ENCODE peak calls at places on chromosomes 11 and 22, in ten cellular contexts. One of them, this sample, is unnamed.

GRCh38 chr11:66020212-66020611 is 6.1 kb downstream of the CATSPER1 start:
- DNase-seq in NCI-H345: no peak
- DNase-seq in GF-D8: no peak
- DNase-seq in T47D: no peak
- DNase-seq in psoas muscle: no peak
- DNase-seq in spleen: no peak
- DNase-seq in ureter: no peak
- DNase-seq in stimulated activated CD4-positive, alpha-beta T cell treated with anti-CD3 and anti-CD28 coated beads, Interleukin-2, amount 100 ng/mL, for 24 hours: no peak
- DNase-seq in dorsolateral prefrontal cortex: no peak
- DNase-seq in stimulated activated CD8-positive, alpha-beta memory T cell treated with anti-CD3 and anti-CD28 coated beads, Interleukin-4, amount 100 ng/mL, for 24 hours: no peak
- DNase-seq in this sample: no peak

GRCh38 chr11:12806113-12806512 is 131.9 kb downstream of the TEAD1 start:
- DNase-seq in stimulated activated CD4-positive, alpha-beta T cell treated with anti-CD3 and anti-CD28 coated beads, Interleukin-2, amount 100 ng/mL, for 24 hours: no peak
- DNase-seq in ureter: no peak
- DNase-seq in GF-D8: no peak
- DNase-seq in NCI-H345: no peak
- DNase-seq in spleen: no peak
- DNase-seq in stimulated activated CD8-positive, alpha-beta memory T cell treated with anti-CD3 and anti-CD28 coated beads, Interleukin-4, amount 100 ng/mL, for 24 hours: no peak
- DNase-seq in T47D: no peak
- DNase-seq in dorsolateral prefrontal cortex: no peak
- DNase-seq in psoas muscle: no peak
- DNase-seq in this sample: no peak

GRCh38 chr11:2447253-2447950 is 2.6 kb downstream of the KCNQ1 start:
- DNase-seq in ureter: no peak
- DNase-seq in dorsolateral prefrontal cortex: no peak
- DNase-seq in T47D: no peak
- DNase-seq in NCI-H345: no peak
- DNase-seq in stimulated activated CD8-positive, alpha-beta memory T cell treated with anti-CD3 and anti-CD28 coated beads, Interleukin-4, amount 100 ng/mL, for 24 hours: no peak
- DNase-seq in spleen: peak; percentile 79
- DNase-seq in psoas muscle: no peak
- DNase-seq in stimulated activated CD4-positive, alpha-beta T cell treated with anti-CD3 and anti-CD28 coated beads, Interleukin-2, amount 100 ng/mL, for 24 hours: no peak
- DNase-seq in GF-D8: no peak
- DNase-seq in this sample: peak; percentile 43

GRCh38 chr11:20880094-20880493 is 210.7 kb downstream of the NELL1 start:
- DNase-seq in NCI-H345: no peak
- DNase-seq in GF-D8: no peak
- DNase-seq in dorsolateral prefrontal cortex: no peak
- DNase-seq in stimulated activated CD4-positive, alpha-beta T cell treated with anti-CD3 and anti-CD28 coated beads, Interleukin-2, amount 100 ng/mL, for 24 hours: no peak
- DNase-seq in ureter: no peak
- DNase-seq in stimulated activated CD8-positive, alpha-beta memory T cell treated with anti-CD3 and anti-CD28 coated beads, Interleukin-4, amount 100 ng/mL, for 24 hours: no peak
- DNase-seq in psoas muscle: no peak
- DNase-seq in spleen: no peak
- DNase-seq in T47D: no peak
- DNase-seq in this sample: no peak

GRCh38 chr11:69210660-69211035 is 54.9 kb downstream of the SMIM38 start:
- DNase-seq in dorsolateral prefrontal cortex: no peak
- DNase-seq in spleen: peak; percentile 54
- DNase-seq in stimulated activated CD8-positive, alpha-beta memory T cell treated with anti-CD3 and anti-CD28 coated beads, Interleukin-4, amount 100 ng/mL, for 24 hours: no peak
- DNase-seq in ureter: no peak
- DNase-seq in psoas muscle: no peak
- DNase-seq in stimulated activated CD4-positive, alpha-beta T cell treated with anti-CD3 and anti-CD28 coated beads, Interleukin-2, amount 100 ng/mL, for 24 hours: no peak
- DNase-seq in GF-D8: no peak
- DNase-seq in NCI-H345: no peak
- DNase-seq in T47D: no peak
- DNase-seq in this sample: no peak

GRCh38 chr11:73757598-73757997 is 3.3 kb downstream of the RAB6A start:
- DNase-seq in psoas muscle: no peak
- DNase-seq in dorsolateral prefrontal cortex: no peak
- DNase-seq in spleen: no peak
- DNase-seq in NCI-H345: no peak
- DNase-seq in ureter: no peak
- DNase-seq in T47D: no peak
- DNase-seq in GF-D8: no peak
- DNase-seq in stimulated activated CD8-positive, alpha-beta memory T cell treated with anti-CD3 and anti-CD28 coated beads, Interleukin-4, amount 100 ng/mL, for 24 hours: no peak
- DNase-seq in stimulated activated CD4-positive, alpha-beta T cell treated with anti-CD3 and anti-CD28 coated beads, Interleukin-2, amount 100 ng/mL, for 24 hours: no peak
- DNase-seq in this sample: no peak

GRCh38 chr11:64289011-64289564 is 2.0 kb upstream of the KCNK4 start:
- DNase-seq in spleen: no peak
- DNase-seq in GF-D8: no peak
- DNase-seq in T47D: no peak
- DNase-seq in dorsolateral prefrontal cortex: no peak
- DNase-seq in ureter: no peak
- DNase-seq in NCI-H345: no peak
- DNase-seq in stimulated activated CD8-positive, alpha-beta memory T cell treated with anti-CD3 and anti-CD28 coated beads, Interleukin-4, amount 100 ng/mL, for 24 hours: no peak
- DNase-seq in stimulated activated CD4-positive, alpha-beta T cell treated with anti-CD3 and anti-CD28 coated beads, Interleukin-2, amount 100 ng/mL, for 24 hours: no peak
- DNase-seq in psoas muscle: no peak
- DNase-seq in this sample: no peak

GRCh38 chr11:47869548-47870393 is 21.6 kb upstream of the NUP160 start:
- DNase-seq in spleen: no peak
- DNase-seq in psoas muscle: no peak
- DNase-seq in ureter: no peak
- DNase-seq in T47D: no peak
- DNase-seq in dorsolateral prefrontal cortex: no peak
- DNase-seq in stimulated activated CD8-positive, alpha-beta memory T cell treated with anti-CD3 and anti-CD28 coated beads, Interleukin-4, amount 100 ng/mL, for 24 hours: no peak
- DNase-seq in NCI-H345: no peak
- DNase-seq in GF-D8: no peak
- DNase-seq in stimulated activated CD4-positive, alpha-beta T cell treated with anti-CD3 and anti-CD28 coated beads, Interleukin-2, amount 100 ng/mL, for 24 hours: no peak
- DNase-seq in this sample: no peak

GRCh38 chr22:37496651-37497599 is 10.7 kb upstream of the MFNG start:
- DNase-seq in NCI-H345: no peak
- DNase-seq in ureter: no peak
- DNase-seq in dorsolateral prefrontal cortex: no peak
- DNase-seq in psoas muscle: no peak
- DNase-seq in T47D: no peak
- DNase-seq in GF-D8: no peak
- DNase-seq in spleen: no peak
- DNase-seq in stimulated activated CD4-positive, alpha-beta T cell treated with anti-CD3 and anti-CD28 coated beads, Interleukin-2, amount 100 ng/mL, for 24 hours: no peak
- DNase-seq in stimulated activated CD8-positive, alpha-beta memory T cell treated with anti-CD3 and anti-CD28 coated beads, Interleukin-4, amount 100 ng/mL, for 24 hours: no peak
- DNase-seq in this sample: no peak

GRCh38 chr11:92125316-92125715 is 99.3 kb upstream of the FAT3 start:
- DNase-seq in psoas muscle: no peak
- DNase-seq in stimulated activated CD8-positive, alpha-beta memory T cell treated with anti-CD3 and anti-CD28 coated beads, Interleukin-4, amount 100 ng/mL, for 24 hours: no peak
- DNase-seq in T47D: no peak
- DNase-seq in spleen: no peak
- DNase-seq in ureter: no peak
- DNase-seq in dorsolateral prefrontal cortex: no peak
- DNase-seq in NCI-H345: no peak
- DNase-seq in GF-D8: no peak
- DNase-seq in stimulated activated CD4-positive, alpha-beta T cell treated with anti-CD3 and anti-CD28 coated beads, Interleukin-2, amount 100 ng/mL, for 24 hours: no peak
- DNase-seq in this sample: no peak

GRCh38 chr11:68457214-68457897 is 3.2 kb upstream of the PPP6R3 start:
- DNase-seq in NCI-H345: no peak
- DNase-seq in stimulated activated CD8-positive, alpha-beta memory T cell treated with anti-CD3 and anti-CD28 coated beads, Interleukin-4, amount 100 ng/mL, for 24 hours: no peak
- DNase-seq in stimulated activated CD4-positive, alpha-beta T cell treated with anti-CD3 and anti-CD28 coated beads, Interleukin-2, amount 100 ng/mL, for 24 hours: no peak
- DNase-seq in T47D: no peak
- DNase-seq in psoas muscle: no peak
- DNase-seq in spleen: no peak
- DNase-seq in dorsolateral prefrontal cortex: no peak
- DNase-seq in GF-D8: no peak
- DNase-seq in ureter: no peak
- DNase-seq in this sample: no peak

GRCh38 chr22:19663286-19663815 is 51.0 kb upstream of the SEPTIN5 start:
- DNase-seq in dorsolateral prefrontal cortex: no peak
- DNase-seq in NCI-H345: no peak
- DNase-seq in T47D: no peak
- DNase-seq in GF-D8: peak; percentile 63
- DNase-seq in ureter: peak; percentile 73
- DNase-seq in stimulated activated CD4-positive, alpha-beta T cell treated with anti-CD3 and anti-CD28 coated beads, Interleukin-2, amount 100 ng/mL, for 24 hours: no peak
- DNase-seq in psoas muscle: peak; percentile 54
- DNase-seq in stimulated activated CD8-positive, alpha-beta memory T cell treated with anti-CD3 and anti-CD28 coated beads, Interleukin-4, amount 100 ng/mL, for 24 hours: no peak
- DNase-seq in spleen: peak; percentile 86
- DNase-seq in this sample: peak; percentile 81

GRCh38 chr11:61973603-61974162 is 6.2 kb upstream of the FTH1 start:
- DNase-seq in psoas muscle: no peak
- DNase-seq in T47D: no peak
- DNase-seq in GF-D8: no peak
- DNase-seq in stimulated activated CD4-positive, alpha-beta T cell treated with anti-CD3 and anti-CD28 coated beads, Interleukin-2, amount 100 ng/mL, for 24 hours: no peak
- DNase-seq in spleen: peak; percentile 79
- DNase-seq in NCI-H345: no peak
- DNase-seq in stimulated activated CD8-positive, alpha-beta memory T cell treated with anti-CD3 and anti-CD28 coated beads, Interleukin-4, amount 100 ng/mL, for 24 hours: no peak
- DNase-seq in dorsolateral prefrontal cortex: peak; percentile 32
- DNase-seq in ureter: no peak
- DNase-seq in this sample: no peak

This sample was measured in Right ventricle myocardium superior.